ENCODE peak calls at places on chromosome 12, in nine cellular contexts. A is left ventricle myocardium inferior, O is amygdala, E is NCI-H748 treated with DMSO at 0.1 percent for 48 hours, I is Calu3, Z is GM23338, U is nucleus accumbens, R is AML-193, Y is SW 1271. F is an unnamed sample.

GRCh38 chr12:102958073-102958829 is 777 bp downstream of the ASCL1 start:
- DNase-seq in A (no peak), O (peak; percentile 64), E (peak; percentile 48), I (no peak), Z (peak; percentile 77), U (peak; percentile 30), R (no peak), Y (no peak), F (no peak)

GRCh38 chr12:28209782-28210181 is 19.5 kb downstream of the CCDC91 start:
- DNase-seq in A (no peak), O (no peak), E (no peak), I (no peak), Z (peak; percentile 69), U (no peak), R (no peak), Y (peak; percentile 31), F (no peak)

GRCh38 chr12:68336754-68337343 is 4.7 kb upstream of the MDM1 start:
- DNase-seq in A (no peak), O (no peak), E (peak; percentile 41), I (no peak), Z (no peak), U (no peak), R (no peak), Y (no peak), F (no peak)

GRCh38 chr12:132766380-132767085 is 4.9 kb upstream of the ANKLE2 start:
- DNase-seq in A (peak; percentile 73), O (no peak), E (no peak), I (no peak), Z (no peak), U (no peak), R (no peak), Y (no peak), F (no peak)

GRCh38 chr12:6540181-6540877 is 6.0 kb downstream of the GAPDH start:
- DNase-seq in A (peak; percentile 91), O (no peak), E (peak; percentile 9), I (peak; percentile 78), Z (peak; percentile 95), U (no peak), R (no peak), Y (no peak), F (no peak)

GRCh38 chr12:2967651-2968050 is 8.5 kb downstream of the TEAD4 start:
- DNase-seq in A (no peak), O (no peak), E (no peak), I (no peak), Z (no peak), U (no peak), R (no peak), Y (no peak), F (no peak)

GRCh38 chr12:95870897-95871296 is 12.1 kb downstream of the SNRPF start:
- DNase-seq in A (no peak), O (no peak), E (no peak), I (no peak), Z (no peak), U (no peak), R (no peak), Y (no peak), F (no peak)

GRCh38 chr12:118582863-118583262 is 206.5 kb downstream of the SUDS3 start:
- DNase-seq in A (no peak), O (no peak), E (no peak), I (no peak), Z (no peak), U (no peak), R (no peak), Y (no peak), F (no peak)

GRCh38 chr12:95634622-95635621 is 83.6 kb upstream of the USP44 start:
- DNase-seq in A (no peak), O (no peak), E (no peak), I (peak; percentile 78), Z (no peak), U (no peak), R (no peak), Y (no peak), F (no peak)

GRCh38 chr12:94586589-94587259 is 63.6 kb downstream of the TMCC3 start:
- DNase-seq in A (no peak), O (no peak), E (no peak), I (no peak), Z (no peak), U (no peak), R (no peak), Y (no peak), F (no peak)

GRCh38 chr12:118337194-118337838 is 35.4 kb downstream of the TAOK3 start:
- DNase-seq in A (no peak), O (no peak), E (no peak), I (no peak), Z (no peak), U (no peak), R (no peak), Y (no peak), F (no peak)

GRCh38 chr12:112419269-112420133 is 754 bp downstream of the PTPN11 start:
- DNase-seq in A (peak; percentile 63), O (no peak), E (no peak), I (peak; percentile 74), Z (peak; percentile 85), U (no peak), R (peak; percentile 26), Y (peak; percentile 46), F (no peak)

GRCh38 chr12:100901266-100901665 is 106.7 kb downstream of the ANO4 start:
- DNase-seq in A (no peak), O (no peak), E (no peak), I (no peak), Z (no peak), U (no peak), R (no peak), Y (no peak), F (no peak)

GRCh38 chr12:33514893-33515292 is 75.3 kb upstream of the SYT10 start:
- DNase-seq in A (no peak), O (no peak), E (no peak), I (no peak), Z (peak; percentile 60), U (no peak), R (peak; percentile 10), Y (no peak), F (no peak)

GRCh38 chr12:116876151-116876869 is 4.9 kb downstream of the HRK start:
- DNase-seq in A (no peak), O (no peak), E (no peak), I (no peak), Z (peak; percentile 71), U (no peak), R (no peak), Y (no peak), F (no peak)

GRCh38 chr12:107223816-107224215 is 130.5 kb upstream of the CRY1 start:
- DNase-seq in A (no peak), O (no peak), E (no peak), I (no peak), Z (no peak), U (no peak), R (no peak), Y (no peak), F (no peak)

GRCh38 chr12:42473130-42473529 is 116.4 kb downstream of the PRICKLE1 start:
- DNase-seq in A (no peak), O (no peak), E (no peak), I (no peak), Z (no peak), U (no peak), R (no peak), Y (no peak), F (no peak)

GRCh38 chr12:113422929-113423669 is 919 bp downstream of the SDSL start:
- DNase-seq in A (no peak), O (no peak), E (no peak), I (no peak), Z (no peak), U (no peak), R (no peak), Y (no peak), F (no peak)

GRCh38 chr12:76948895-76949294 is 70.1 kb upstream of the CSRP2 start:
- DNase-seq in A (no peak), O (no peak), E (no peak), I (no peak), Z (no peak), U (no peak), R (no peak), Y (no peak), F (no peak)

GRCh38 chr12:119528241-119528640 is 65.3 kb upstream of the TMEM233 start:
- DNase-seq in A (no peak), O (no peak), E (no peak), I (no peak), Z (peak; percentile 77), U (no peak), R (no peak), Y (no peak), F (no peak)

GRCh38 chr12:42361909-42362706 is 36.1 kb downstream of the PPHLN1 start:
- DNase-seq in A (no peak), O (no peak), E (no peak), I (no peak), Z (no peak), U (no peak), R (no peak), Y (no peak), F (no peak)

GRCh38 chr12:76074701-76075336 is 9.7 kb downstream of the NAP1L1 start:
- DNase-seq in A (no peak), O (no peak), E (no peak), I (no peak), Z (no peak), U (no peak), R (no peak), Y (no peak), F (no peak)

GRCh38 chr12:49828143-49829091 is at the start of gene NCKAP5L:
- DNase-seq in A (peak; percentile 98), O (peak; percentile 92), E (peak; percentile 89), I (peak; percentile 88), Z (peak; percentile 99), U (peak; percentile 94), R (peak; percentile 87), Y (peak; percentile 92), F (peak; percentile 91)

GRCh38 chr12:79661629-79662028 is 29.1 kb downstream of the PAWR start:
- DNase-seq in A (no peak), O (no peak), E (no peak), I (no peak), Z (no peak), U (no peak), R (no peak), Y (peak; percentile 15), F (no peak)

GRCh38 chr12:109523071-109523470 is 45.6 kb downstream of the UBE3B start:
- DNase-seq in A (peak; percentile 79), O (peak; percentile 1), E (no peak), I (no peak), Z (no peak), U (peak; percentile 34), R (no peak), Y (no peak), F (no peak)

GRCh38 chr12:2691340-2692111 is 103.2 kb upstream of the FKBP4 start:
- DNase-seq in A (no peak), O (no peak), E (no peak), I (no peak), Z (peak; percentile 72), U (no peak), R (peak; percentile 26), Y (no peak), F (peak; percentile 33)

GRCh38 chr12:59716049-59716448 is 120.2 kb downstream of the SLC16A7 start:
- DNase-seq in A (no peak), O (no peak), E (no peak), I (no peak), Z (no peak), U (no peak), R (no peak), Y (no peak), F (no peak)

GRCh38 chr12:122830517-122831214 is 4.6 kb upstream of the HIP1R start:
- DNase-seq in A (no peak), O (no peak), E (no peak), I (peak; percentile 78), Z (no peak), U (no peak), R (no peak), Y (peak; percentile 54), F (no peak)

GRCh38 chr12:53195516-53196420 is 11.3 kb downstream of the ITGB7 start:
- DNase-seq in A (no peak), O (no peak), E (no peak), I (no peak), Z (no peak), U (no peak), R (no peak), Y (no peak), F (no peak)

GRCh38 chr12:109804820-109805761 is 28.1 kb downstream of the TRPV4 start:
- DNase-seq in A (peak; percentile 69), O (peak; percentile 34), E (peak; percentile 5), I (peak; percentile 80), Z (peak; percentile 78), U (peak; percentile 40), R (peak; percentile 17), Y (peak; percentile 21), F (peak; percentile 56)

GRCh38 chr12:51401486-51401885 is 10.3 kb upstream of the GALNT6 start:
- DNase-seq in A (no peak), O (no peak), E (no peak), I (no peak), Z (no peak), U (no peak), R (no peak), Y (no peak), F (no peak)

F was measured in naive B cell.